ENCODE peak calls at places on chromosomes 6 and 20, in ten cellular contexts. J, X, F, E, A, R, N, G, K and L are unnamed samples.

GRCh38 chr20:48490976-48491657 is 336.7 kb downstream of the PREX1 start:
- DNase-seq in X (no peak), K (no peak), E (no peak), N (no peak), J (no peak), R (no peak), F (no peak), A (no peak), G (no peak), L (no peak)

GRCh38 chr6:32566957-32567356 is 22.7 kb downstream of the HLA-DRB1 start:
- DNase-seq in G (no peak), R (no peak), J (no peak), X (no peak), A (no peak), K (no peak), N (no peak), F (no peak), E (no peak), L (no peak)

GRCh38 chr20:39356913-39357312 is 394.8 kb downstream of the DHX35 start:
- DNase-seq in K (no peak), A (no peak), G (no peak), J (no peak), F (no peak), E (no peak), X (no peak), N (no peak), R (no peak), L (no peak)

GRCh38 chr6:84916704-84917103 is 152.3 kb upstream of the TBX18 start:
- DNase-seq in E (no peak), G (no peak), K (no peak), R (no peak), J (no peak), X (no peak), A (no peak), N (no peak), F (no peak), L (no peak)

GRCh38 chr6:130932438-130932837 is 105.2 kb downstream of the SMLR1 start:
- DNase-seq in F (no peak), A (no peak), E (no peak), G (no peak), N (peak), K (no peak), X (no peak), R (no peak), J (no peak), L (no peak)

GRCh38 chr6:34393191-34393967 is 910 bp upstream of the NUDT3 start:
- DNase-seq in F (no peak), N (no peak), K (peak), E (peak), X (no peak), G (no peak), A (no peak), R (no peak), J (no peak), L (no peak)

GRCh38 chr6:17431581-17431980 is 38.2 kb downstream of the CAP2 start:
- DNase-seq in F (no peak), A (no peak), J (peak), K (no peak), G (peak), E (no peak), X (no peak), R (no peak), N (no peak), L (no peak)

GRCh38 chr20:59269396-59270025 is 30.9 kb upstream of the EDN3 start:
- DNase-seq in E (no peak), A (no peak), G (no peak), J (no peak), K (no peak), F (no peak), R (no peak), X (no peak), N (no peak), L (no peak)

GRCh38 chr6:38065734-38066133 is 246.2 kb downstream of the ZFAND3 start:
- DNase-seq in J (no peak), R (no peak), X (no peak), E (no peak), A (no peak), F (no peak), N (no peak), K (no peak), G (no peak), L (no peak)

GRCh38 chr6:3943373-3943772 is 94.2 kb downstream of the FAM50B start:
- DNase-seq in E (peak), K (no peak), R (no peak), G (no peak), N (peak), A (no peak), F (peak), J (no peak), X (no peak), L (no peak)

GRCh38 chr20:48831702-48832422 is 4.1 kb upstream of the PREX1 start:
- DNase-seq in F (peak), A (no peak), K (no peak), G (peak), X (no peak), R (no peak), E (peak), J (peak), N (peak), L (no peak)

GRCh38 chr6:20933057-20933792 is 399.0 kb downstream of the CDKAL1 start:
- DNase-seq in J (no peak), G (peak), F (no peak), K (no peak), N (no peak), E (no peak), A (no peak), X (no peak), R (no peak), L (no peak)

GRCh38 chr20:58803533-58803932 is 47.2 kb downstream of the GNAS-AS1 start:
- DNase-seq in X (no peak), K (no peak), J (no peak), A (no peak), G (no peak), E (no peak), N (no peak), R (no peak), F (no peak), L (no peak)

GRCh38 chr6:88982720-88983119 is 19.3 kb upstream of the RNGTT start:
- DNase-seq in G (peak), F (peak), K (peak), N (peak), E (no peak), J (peak), R (no peak), X (peak), A (peak), L (peak)

GRCh38 chr6:17938885-17939284 is 48.5 kb downstream of the KIF13A start:
- DNase-seq in X (no peak), A (no peak), E (no peak), G (no peak), J (no peak), R (no peak), F (no peak), K (no peak), N (peak), L (no peak)

GRCh38 chr20:1830240-1830639 is 65.0 kb upstream of the SIRPA start:
- DNase-seq in R (no peak), G (peak), N (peak), A (no peak), F (peak), K (no peak), X (no peak), E (peak), J (peak), L (no peak)

GRCh38 chr6:30544666-30545272 is 11.5 kb downstream of the GNL1 start:
- DNase-seq in K (peak), A (no peak), G (peak), E (no peak), X (no peak), R (no peak), N (peak), F (no peak), J (peak), L (no peak)

GRCh38 chr20:52048365-52048764 is 143.2 kb downstream of the ZFP64 start:
- DNase-seq in A (no peak), N (no peak), X (no peak), J (no peak), K (no peak), F (no peak), R (no peak), E (no peak), G (no peak), L (no peak)

GRCh38 chr6:115898246-115898645 is 162.4 kb downstream of the FRK start:
- DNase-seq in E (no peak), K (no peak), F (no peak), J (no peak), G (no peak), A (no peak), R (no peak), X (no peak), N (no peak), L (no peak)